ENCODE peak calls at places on chromosomes 6 and 20, in ten cellular contexts. C is CD8-positive, alpha-beta T cell; L is AG04450; U is dorsolateral prefrontal cortex; P is AG04449; T is epithelial cell of esophagus; B is AG09309; F is transverse colon; E is glutamatergic neuron; H is progenitor cell of endocrine pancreas. S is an unnamed sample.

GRCh38 chr20:50746138-50746940 is 15.0 kb downstream of the PARD6B start:
- DNase-seq in L (no peak), F (no peak), U (no peak), B (peak), C (no peak), P (no peak), H (no peak), E (no peak), T (no peak), S (peak)

GRCh38 chr6:22025468-22026159 is 271.2 kb downstream of the PRL start:
- DNase-seq in E (peak), P (no peak), B (peak), L (peak), F (no peak), H (no peak), U (no peak), C (no peak), T (peak), S (no peak)

GRCh38 chr6:128204621-128205020 is 303.8 kb upstream of the THEMIS start:
- DNase-seq in B (peak), F (no peak), P (no peak), E (no peak), T (no peak), U (no peak), L (no peak), H (no peak), C (no peak), S (no peak)

GRCh38 chr6:151087861-151088598 is 151.7 kb upstream of the AKAP12 start:
- DNase-seq in F (no peak), H (no peak), B (peak), E (no peak), T (no peak), L (no peak), P (peak), U (no peak), C (no peak), S (no peak)

GRCh38 chr6:166456360-166457156 is 73.8 kb upstream of the MPC1 start:
- DNase-seq in E (peak), H (no peak), T (peak), P (no peak), U (no peak), F (peak), L (no peak), B (no peak), C (peak), S (no peak)

GRCh38 chr6:85865665-85866372 is 223.1 kb upstream of the SYNCRIP start:
- DNase-seq in H (no peak), C (no peak), P (no peak), L (no peak), B (peak), T (peak), U (no peak), F (no peak), E (no peak), S (no peak)

GRCh38 chr6:130240232-130240631 is 17.5 kb upstream of the SAMD3 start:
- DNase-seq in E (no peak), F (no peak), L (peak), H (no peak), C (no peak), U (no peak), B (peak), P (peak), T (peak), S (no peak)

GRCh38 chr6:81696505-81696904 is 56.0 kb downstream of the TENT5A start:
- DNase-seq in E (no peak), P (no peak), L (no peak), F (no peak), B (no peak), T (peak), H (no peak), U (no peak), C (no peak), S (no peak)

GRCh38 chr6:1316482-1317220 is 4.8 kb downstream of the FOXQ1 start:
- DNase-seq in H (peak), L (no peak), U (no peak), F (no peak), T (peak), E (peak), P (no peak), C (no peak), B (no peak), S (no peak)

GRCh38 chr6:36380166-36380565 is 7.3 kb downstream of the ETV7 start:
- DNase-seq in F (no peak), L (no peak), T (no peak), H (no peak), B (no peak), U (no peak), C (no peak), E (no peak), P (no peak), S (no peak)

GRCh38 chr6:89797317-89797716 is 22.3 kb downstream of the MDN1 start:
- DNase-seq in U (no peak), F (no peak), B (peak), P (no peak), H (no peak), L (peak), C (no peak), T (no peak), E (no peak), S (peak)

GRCh38 chr6:701215-701614 is 8.3 kb upstream of the EXOC2 start:
- DNase-seq in T (no peak), E (no peak), B (no peak), C (no peak), H (no peak), U (no peak), L (no peak), P (no peak), F (no peak), S (no peak)

GRCh38 chr6:2229742-2230141 is 15.7 kb downstream of the GMDS start:
- DNase-seq in U (no peak), C (no peak), T (no peak), L (no peak), P (no peak), B (no peak), F (no peak), E (no peak), H (no peak), S (no peak)

GRCh38 chr20:63658749-63659187 is 656 bp downstream of the RTEL1 start:
- DNase-seq in H (no peak), C (no peak), L (no peak), P (no peak), B (no peak), U (no peak), F (no peak), E (no peak), T (peak), S (no peak)

GRCh38 chr6:20211941-20212391 is 303 bp downstream of the MBOAT1 start:
- DNase-seq in L (no peak), F (peak), C (peak), T (peak), U (no peak), H (no peak), E (peak), P (no peak), B (no peak), S (no peak)

GRCh38 chr20:62776692-62777527 is 19.4 kb upstream of the MRGBP start:
- DNase-seq in B (no peak), F (peak), E (no peak), C (peak), H (no peak), P (no peak), T (peak), U (no peak), L (no peak), S (no peak)

GRCh38 chr6:130675072-130675471 is 152.1 kb upstream of the SMLR1 start:
- DNase-seq in L (peak), F (no peak), T (peak), U (no peak), C (no peak), P (no peak), B (no peak), E (no peak), H (no peak), S (no peak)

GRCh38 chr20:51258582-51259175 is 235.8 kb upstream of the KCNG1 start:
- DNase-seq in H (no peak), P (no peak), C (no peak), U (no peak), T (peak), L (no peak), E (no peak), F (no peak), B (no peak), S (no peak)

GRCh38 chr6:168923171-168923570 is 330.5 kb downstream of the THBS2 start:
- DNase-seq in P (no peak), B (no peak), T (no peak), C (no peak), L (no peak), U (no peak), H (no peak), E (no peak), F (no peak), S (peak)

DNA sequence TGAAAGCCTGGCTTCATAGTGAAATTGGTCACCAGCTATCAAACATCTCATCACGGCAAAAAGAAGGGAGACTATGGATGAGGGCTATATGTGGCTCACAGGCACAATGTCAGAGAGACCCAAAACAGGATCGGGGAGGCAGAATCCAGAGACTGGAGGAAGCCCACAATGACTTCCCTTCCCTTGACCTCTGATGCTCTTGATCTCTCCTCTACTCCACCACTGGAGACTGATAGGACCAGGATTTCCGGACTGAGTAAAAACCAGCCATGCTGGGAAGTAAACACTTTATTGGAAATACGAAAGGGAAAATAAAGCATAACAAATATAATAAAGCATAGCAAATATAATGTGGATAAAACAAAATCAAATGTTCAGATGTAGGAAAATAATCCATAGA is 597.3 kb downstream of the UTRN start:
- DNase-seq in E (no peak), P (no peak), T (no peak), C (no peak), U (no peak), B (no peak), F (no peak), L (no peak), H (no peak), S (no peak)
- TF ChIP-seq CTCF in E (no peak), P (no peak), T (no peak), C (no peak), U (no peak), B (no peak), F (no peak), L (no peak), H (no peak), S (no peak)

GRCh38 chr6:141562801-141563763 is 569.6 kb upstream of the GJE1 start:
- DNase-seq in U (peak), P (peak), L (peak), F (peak), E (peak), B (peak), C (peak), T (peak), H (peak), S (peak)
- TF ChIP-seq CTCF in U (peak), P (peak), L (peak), F (peak), E (peak), B (peak), C (peak), T (peak), H (peak), S (peak)

GRCh38 chr20:19374066-19374615 is 161.7 kb downstream of the SLC24A3 start:
- DNase-seq in T (no peak), P (no peak), U (no peak), H (no peak), B (no peak), E (no peak), F (no peak), L (no peak), C (no peak), S (no peak)

GRCh38 chr20:19367591-19367990 is 155.1 kb downstream of the SLC24A3 start:
- DNase-seq in H (no peak), P (no peak), T (no peak), L (no peak), U (no peak), C (no peak), F (no peak), B (no peak), E (no peak), S (no peak)

GRCh38 chr20:19371112-19371511 is 158.7 kb downstream of the SLC24A3 start:
- DNase-seq in U (no peak), T (no peak), B (no peak), L (no peak), H (no peak), E (no peak), F (no peak), P (no peak), C (no peak), S (peak)

GRCh38 chr20:19368351-19368750 is 155.9 kb downstream of the SLC24A3 start:
- DNase-seq in P (no peak), F (no peak), T (no peak), L (no peak), U (no peak), C (no peak), E (no peak), B (no peak), H (no peak), S (peak)

DNA sequence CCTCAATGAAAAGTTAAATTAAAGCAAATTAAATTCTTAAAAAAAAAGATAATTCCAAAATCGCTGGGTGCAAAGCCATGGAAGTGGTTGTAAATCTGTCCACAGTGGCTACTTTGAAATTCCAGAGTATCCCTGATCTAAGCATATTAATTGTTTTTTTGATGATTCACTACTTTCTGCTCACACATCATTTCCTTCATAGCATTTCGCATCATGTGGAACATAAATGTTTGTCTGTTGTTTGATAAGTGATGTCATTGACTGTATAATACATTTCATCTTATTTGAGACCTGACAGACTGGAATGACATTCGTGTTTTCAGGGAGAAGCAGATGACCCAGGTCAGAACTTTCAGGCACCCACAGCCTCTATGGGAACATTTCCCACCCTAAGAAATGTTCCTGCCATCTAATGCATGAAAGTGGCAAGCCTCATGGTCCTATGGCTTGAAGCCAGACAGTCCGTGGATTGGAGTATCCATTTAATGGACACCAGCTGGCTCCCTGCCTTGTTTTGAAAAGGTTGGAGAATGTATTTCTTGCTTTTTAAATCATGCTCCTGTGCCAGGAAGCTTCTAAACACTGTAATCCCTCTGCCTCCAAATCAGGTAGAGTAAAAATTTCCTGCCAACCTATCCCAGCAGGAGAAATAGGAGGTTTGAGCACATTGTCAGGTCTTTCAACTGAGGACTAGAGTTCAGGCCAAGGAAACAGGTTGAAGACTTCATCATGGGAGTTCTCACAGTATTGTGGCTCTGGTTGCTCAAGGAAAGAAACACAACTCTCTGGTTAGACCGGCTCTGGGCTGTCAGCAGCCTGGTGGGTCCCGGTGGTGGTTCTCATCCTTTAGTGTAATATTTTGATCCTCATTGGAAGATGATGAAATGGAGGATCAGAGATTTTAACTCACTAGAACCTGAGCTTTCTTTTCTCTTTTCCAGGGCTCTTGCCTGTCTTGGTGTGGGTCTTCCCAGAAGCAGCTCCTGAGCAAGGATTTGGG is 157.9 kb downstream of the SLC24A3 start:
- DNase-seq in T (no peak), B (no peak), U (no peak), C (no peak), F (no peak), L (no peak), P (no peak), E (no peak), H (no peak), S (peak)
- TF ChIP-seq CTCF in T (no peak), B (no peak), U (no peak), C (no peak), F (no peak), L (no peak), P (no peak), E (no peak), H (no peak), S (no peak)

GRCh38 chr6:10381133-10381829 is 33.6 kb downstream of the TFAP2A start:
- DNase-seq in T (no peak), B (no peak), C (no peak), H (no peak), F (no peak), P (no peak), L (no peak), U (no peak), E (peak), S (no peak)
- TF ChIP-seq CTCF in T (no peak), B (no peak), C (no peak), H (peak), F (no peak), P (no peak), L (peak), U (peak), E (no peak), S (no peak)

GRCh38 chr20:44475694-44476560 is at the start of gene TTPAL:
- DNase-seq in C (peak), U (peak), F (peak), B (no peak), H (peak), E (peak), P (no peak), T (peak), L (peak), S (peak)
- TF ChIP-seq CTCF in C (peak), U (peak), F (no peak), B (peak), H (peak), E (no peak), P (peak), T (peak), L (peak), S (peak)

DNA sequence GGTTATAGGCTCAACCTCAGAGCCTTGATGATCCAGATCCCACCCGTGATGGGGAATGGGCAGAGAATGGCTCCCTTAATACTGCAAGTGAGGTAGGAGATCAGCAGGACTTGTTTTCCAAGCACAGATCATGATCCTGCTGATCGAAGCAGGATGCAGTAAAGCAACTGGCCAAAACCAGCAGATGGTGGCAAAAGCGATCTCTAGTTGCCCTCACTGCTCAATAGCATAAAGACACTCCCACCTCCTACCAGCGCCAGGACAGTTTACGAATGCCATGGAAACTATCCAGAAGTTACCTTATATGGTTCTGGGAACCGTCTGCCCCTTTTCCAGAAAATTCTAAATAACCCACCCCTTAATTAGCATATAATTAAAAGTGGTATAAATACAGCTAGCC is 415.9 kb downstream of the PREX1 start:
- DNase-seq in F (no peak), U (no peak), L (no peak), E (no peak), C (no peak), P (no peak), H (no peak), B (no peak), T (no peak), S (no peak)
- TF ChIP-seq CTCF in F (no peak), U (no peak), L (no peak), E (no peak), C (no peak), P (no peak), H (no peak), B (no peak), T (no peak), S (no peak)

GRCh38 chr6:12602951-12603710 is 113.4 kb upstream of the PHACTR1 start:
- DNase-seq in U (no peak), C (no peak), P (peak), E (no peak), B (peak), L (no peak), F (peak), H (no peak), T (peak), S (no peak)
- TF ChIP-seq CTCF in U (peak), C (no peak), P (peak), E (peak), B (peak), L (peak), F (peak), H (peak), T (peak), S (peak)